ENCODE peak calls at places on chromosomes 3 and 15, in five cellular contexts. Y is neuronal stem cell, H is KBM-7, Z is GM20000, B is RWPE1. D is an unnamed sample.

GRCh38 chr3:13218541-13218908 is 145.3 kb upstream of the IQSEC1 start:
- DNase-seq in H (no peak), Z (no peak), Y (no peak), B (no peak), D (no peak)

GRCh38 chr3:43753743-43754142 is 63.0 kb downstream of the ABHD5 start:
- DNase-seq in Z (no peak), B (peak), Y (no peak), H (no peak), D (no peak)

GRCh38 chr3:66531256-66531655 is 30.4 kb upstream of the LRIG1 start:
- DNase-seq in Y (no peak), H (no peak), Z (no peak), B (no peak), D (no peak)

GRCh38 chr15:38128389-38128788 is 124.2 kb upstream of the SPRED1 start:
- DNase-seq in H (no peak), Y (no peak), B (no peak), Z (no peak), D (no peak)

GRCh38 chr15:80059786-80060489 is 462 bp downstream of the ZFAND6 start:
- DNase-seq in Z (peak), Y (peak), B (peak), H (peak), D (peak)

GRCh38 chr15:56469484-56469883 is 4.5 kb upstream of the MNS1 start:
- DNase-seq in H (peak), Z (no peak), B (no peak), Y (no peak), D (peak)

GRCh38 chr3:197520311-197521276 is 35.2 kb downstream of the BDH1 start:
- DNase-seq in H (no peak), Y (peak), Z (no peak), B (peak), D (no peak)

GRCh38 chr3:137259709-137260108 is 301.9 kb downstream of the IL20RB start:
- DNase-seq in B (no peak), Y (no peak), Z (no peak), H (no peak), D (no peak)

GRCh38 chr3:42031808-42032475 is 59.2 kb upstream of the TRAK1 start:
- DNase-seq in Z (no peak), Y (no peak), B (no peak), H (no peak), D (no peak)

GRCh38 chr3:189621948-189622603 is 9.1 kb upstream of the TP63 start:
- DNase-seq in B (no peak), H (no peak), Y (no peak), Z (no peak), D (no peak)

GRCh38 chr3:71104586-71104985 is 478.9 kb downstream of the FOXP1 start:
- DNase-seq in H (no peak), B (no peak), Z (no peak), Y (no peak), D (no peak)

GRCh38 chr15:89806565-89807550 is 7.8 kb downstream of the ANPEP start:
- DNase-seq in H (no peak), Z (no peak), Y (no peak), B (no peak), D (no peak)

GRCh38 chr3:134552776-134553175 is 66.9 kb downstream of the CEP63 start:
- DNase-seq in B (no peak), H (no peak), Y (no peak), Z (no peak), D (no peak)

GRCh38 chr3:177041730-177042551 is 155.3 kb downstream of the TBL1XR1 start:
- DNase-seq in Y (no peak), B (no peak), H (no peak), Z (no peak), D (no peak)

D was measured in GDM1.